ENCODE peak calls at places on chromosomes 2 and 18, in eight cellular contexts. Q is activated naive CD4-positive, alpha-beta T cell treated with anti-CD3 and anti-CD28 coated beads for 36 hours; K is epithelial cell of prostate; T is kidney tubule cell; A is NCI-H2081 treated with DMSO at 0.1 percent for 48 hours; C is left lobe of liver; I is posterior vena cava; D is GM04504. F is an unnamed sample.

GRCh38 chr2:8018956-8019355 is 662.9 kb upstream of the ID2 start:
- DNase-seq in Q (no peak), K (no peak), T (no peak), A (no peak), C (no peak), I (no peak), D (no peak), F (no peak)

GRCh38 chr2:160165095-160165494 is 35.0 kb downstream of the ITGB6 start:
- DNase-seq in Q (no peak), K (no peak), T (no peak), A (no peak), C (no peak), I (no peak), D (no peak), F (no peak)

GRCh38 chr18:13232060-13232917 is 13.7 kb downstream of the LDLRAD4 start:
- DNase-seq in Q (no peak), K (no peak), T (no peak), A (no peak), C (peak; percentile 41), I (peak; percentile 75), D (no peak), F (no peak)

GRCh38 chr2:197862556-197862955 is 58.2 kb downstream of the PLCL1 start:
- DNase-seq in Q (no peak), K (no peak), T (no peak), A (no peak), C (no peak), I (no peak), D (no peak), F (no peak)

GRCh38 chr2:97348265-97348664 is 235.3 kb downstream of the ANKRD36 start:
- DNase-seq in Q (no peak), K (no peak), T (no peak), A (no peak), C (no peak), I (no peak), D (no peak), F (no peak)

GRCh38 chr2:120520929-120521912 is 175.3 kb downstream of the INHBB start:
- DNase-seq in Q (peak; percentile 61), K (no peak), T (peak; percentile 40), A (no peak), C (peak; percentile 68), I (peak; percentile 80), D (no peak), F (no peak)

GRCh38 chr2:28649481-28650260 is 102.0 kb upstream of the PPP1CB start:
- DNase-seq in Q (peak; percentile 69), K (no peak), T (peak; percentile 81), A (no peak), C (no peak), I (no peak), D (no peak), F (peak; percentile 15)

GRCh38 chr18:56189615-56190014 is 448.8 kb downstream of the TXNL1 start:
- DNase-seq in Q (no peak), K (no peak), T (no peak), A (no peak), C (no peak), I (no peak), D (no peak), F (no peak)

GRCh38 chr2:26588576-26588975 is 52.6 kb downstream of the CIB4 start:
- DNase-seq in Q (no peak), K (no peak), T (no peak), A (no peak), C (no peak), I (peak; percentile 5), D (no peak), F (no peak)

GRCh38 chr2:149363953-149364352 is 33.6 kb downstream of the LYPD6 start:
- DNase-seq in Q (no peak), K (no peak), T (no peak), A (no peak), C (no peak), I (no peak), D (no peak), F (no peak)

GRCh38 chr2:239152916-239153305 is 247.9 kb downstream of the HDAC4 start:
- DNase-seq in Q (peak; percentile 1), K (no peak), T (no peak), A (no peak), C (peak; percentile 24), I (peak; percentile 52), D (no peak), F (no peak)

GRCh38 chr2:39091063-39091462 is 29.8 kb downstream of the SOS1 start:
- DNase-seq in Q (no peak), K (no peak), T (no peak), A (no peak), C (no peak), I (no peak), D (no peak), F (no peak)

GRCh38 chr2:142130111-142131015 is 453 bp downstream of the LRP1B start:
- DNase-seq in Q (peak; percentile 4), K (peak; percentile 12), T (peak; percentile 74), A (no peak), C (peak; percentile 67), I (peak; percentile 76), D (peak; percentile 13), F (peak; percentile 51)

GRCh38 chr2:75146903-75147332 is 52.4 kb downstream of the TACR1 start:
- DNase-seq in Q (no peak), K (no peak), T (no peak), A (no peak), C (no peak), I (no peak), D (no peak), F (no peak)